ENCODE peak calls at places on chromosomes 5 and 9, in seven cellular contexts. X is HFFc6, Z is cardiac fibroblast, H is fibroblast of the aortic adventitia, S is activated B cell treated with CpG ODN at 0.5 μM for 24 hours, N is upper lobe of right lung, C is RWPE1. I is an unnamed sample.

GRCh38 chr5:1761453-1761755 is 38.2 kb downstream of the MRPL36 start:
- DNase-seq in X (no peak), Z (no peak), H (no peak), S (no peak), N (peak), C (no peak), I (no peak)

GRCh38 chr9:110255064-110255416 is 1.3 kb downstream of the TXN start:
- DNase-seq in X (no peak), Z (no peak), H (no peak), S (peak), N (no peak), C (no peak), I (peak)

GRCh38 chr9:137034039-137034708 is 2.3 kb upstream of the FUT7 start:
- DNase-seq in X (no peak), Z (no peak), H (no peak), S (no peak), N (no peak), C (no peak), I (no peak)

GRCh38 chr5:10789021-10789420 is 28.0 kb upstream of the DAP start:
- DNase-seq in X (peak), Z (peak), H (peak), S (no peak), N (no peak), C (no peak), I (no peak)

GRCh38 chr5:158553946-158554336 is 545.8 kb downstream of the EBF1 start:
- DNase-seq in X (no peak), Z (no peak), H (no peak), S (no peak), N (no peak), C (no peak), I (no peak)

GRCh38 chr9:135065804-135066203 is 21.7 kb upstream of the OLFM1 start:
- DNase-seq in X (no peak), Z (no peak), H (no peak), S (no peak), N (peak), C (no peak), I (no peak)

GRCh38 chr9:89461302-89461701 is 36.6 kb downstream of the SEMA4D start:
- DNase-seq in X (no peak), Z (peak), H (peak), S (no peak), N (peak), C (peak), I (no peak)

GRCh38 chr5:154395407-154396106 is 50.2 kb upstream of the SAP30L start:
- DNase-seq in X (no peak), Z (peak), H (no peak), S (peak), N (peak), C (peak), I (no peak)

GRCh38 chr5:63262191-63262981 is 683.8 kb downstream of the LRRC70 start:
- DNase-seq in X (peak), Z (peak), H (peak), S (no peak), N (no peak), C (peak), I (no peak)

GRCh38 chr9:135299239-135299590 is 180.4 kb upstream of the PPP1R26 start:
- DNase-seq in X (no peak), Z (no peak), H (no peak), S (no peak), N (no peak), C (no peak), I (no peak)

GRCh38 chr9:127264462-127265040 is at the start of gene GARNL3:
- DNase-seq in X (no peak), Z (no peak), H (no peak), S (no peak), N (no peak), C (no peak), I (peak)

GRCh38 chr5:173010021-173010420 is 26.4 kb downstream of the ATP6V0E1 start:
- DNase-seq in X (no peak), Z (no peak), H (peak), S (no peak), N (no peak), C (no peak), I (no peak)

GRCh38 chr9:91817493-91818225 is 132.4 kb downstream of the ROR2 start:
- DNase-seq in X (peak), Z (peak), H (peak), S (no peak), N (no peak), C (no peak), I (peak)

GRCh38 chr5:154714271-154714986 is 40.7 kb upstream of the LARP1 start:
- DNase-seq in X (no peak), Z (peak), H (peak), S (no peak), N (no peak), C (no peak), I (no peak)

GRCh38 chr5:65672787-65673186 is 48.0 kb downstream of the SHLD3 start:
- DNase-seq in X (peak), Z (peak), H (peak), S (no peak), N (no peak), C (no peak), I (no peak)

GRCh38 chr5:88833371-88834107 is 49.4 kb downstream of the MEF2C start:
- DNase-seq in X (peak), Z (peak), H (peak), S (no peak), N (no peak), C (no peak), I (no peak)

DNA sequence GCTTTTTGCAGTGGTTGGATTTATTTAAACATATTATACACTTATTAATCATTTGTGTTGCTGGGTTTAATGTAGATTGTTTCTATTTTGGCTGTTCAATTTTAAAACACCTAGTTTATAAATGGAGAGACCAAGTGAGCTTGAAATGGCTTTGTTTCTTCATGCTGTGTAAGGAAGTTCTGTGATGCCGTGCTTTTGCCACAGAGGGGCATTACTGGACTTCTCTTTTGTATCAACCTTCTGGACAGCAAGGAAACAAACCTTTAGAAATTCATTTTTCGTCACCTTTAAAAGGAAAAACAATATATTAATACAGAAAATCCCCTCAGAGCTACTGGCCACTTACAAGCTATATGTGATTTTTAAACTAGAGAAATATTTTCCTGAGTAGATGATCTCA is 81.9 kb downstream of the DMRTA1 start:
- DNase-seq in X (peak), Z (peak), H (peak), S (no peak), N (no peak), C (no peak), I (no peak)
- TF ChIP-seq CTCF in X (peak), Z (no peak), H (peak), S (no peak), N (peak), C (peak), I (no peak)

DNA sequence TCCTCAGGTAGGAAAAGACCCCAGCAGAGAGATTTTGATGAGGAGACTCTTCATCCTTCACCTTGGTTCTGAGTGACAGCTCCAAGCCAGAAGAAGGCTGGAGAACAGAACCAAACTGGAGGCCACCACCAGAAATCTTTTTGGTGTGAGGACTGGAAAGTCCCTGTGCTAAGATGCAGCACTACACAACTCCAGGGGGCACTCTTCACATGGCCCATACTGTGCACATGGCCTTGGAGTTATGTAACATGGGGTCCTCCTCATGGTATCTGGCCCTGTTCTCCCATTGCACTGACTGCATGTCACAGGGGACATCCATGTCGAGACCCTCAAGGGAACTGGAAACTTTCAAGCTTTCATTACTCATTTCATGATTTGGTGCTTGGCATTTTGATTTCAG is 17.3 kb upstream of the STX17 start:
- DNase-seq in X (no peak), Z (no peak), H (no peak), S (no peak), N (no peak), C (no peak), I (no peak)
- TF ChIP-seq CTCF in X (peak), Z (no peak), H (no peak), S (no peak), N (no peak), C (no peak), I (no peak)

DNA sequence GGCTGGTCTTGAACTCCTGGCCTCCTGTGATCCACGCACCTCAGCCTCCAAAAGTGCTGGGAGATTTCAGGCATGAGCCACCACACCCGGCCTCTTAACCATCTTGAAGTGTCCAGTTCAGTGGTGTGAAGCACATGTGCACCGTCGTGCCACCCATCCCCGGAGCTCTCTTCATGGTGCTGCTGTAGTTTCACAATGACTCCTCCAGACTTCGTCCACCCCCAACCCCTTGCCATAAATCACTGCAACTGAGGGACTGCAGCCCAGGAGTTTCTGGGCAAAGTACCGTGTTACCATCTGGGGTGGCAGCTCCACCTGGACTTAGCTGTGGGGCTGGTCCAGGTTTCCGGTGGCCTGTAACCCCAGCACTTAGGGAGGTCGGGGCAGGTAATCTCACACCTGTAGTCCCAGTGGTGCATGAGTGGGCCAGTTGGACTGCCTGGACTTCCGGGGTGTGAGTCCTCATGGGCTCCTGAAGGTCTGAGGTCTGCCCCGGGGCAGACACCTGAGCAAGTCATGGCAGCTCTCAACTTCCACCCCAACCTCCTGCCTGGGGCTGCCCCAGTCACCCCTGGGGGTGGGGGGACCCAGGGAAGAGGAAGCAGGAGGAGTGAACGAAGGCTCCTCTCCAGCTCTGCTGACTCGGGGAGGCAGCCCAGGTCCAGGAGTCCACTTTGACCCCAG is 6.6 kb upstream of the N4BP3 start:
- DNase-seq in X (no peak), Z (no peak), H (no peak), S (no peak), N (no peak), C (peak), I (no peak)
- TF ChIP-seq CTCF in X (no peak), Z (no peak), H (no peak), S (no peak), N (no peak), C (no peak), I (no peak)

GRCh38 chr5:81856948-81857928 is 106.3 kb upstream of the SSBP2 start:
- DNase-seq in X (no peak), Z (peak), H (no peak), S (no peak), N (peak), C (no peak), I (no peak)
- TF ChIP-seq CTCF in X (peak), Z (peak), H (peak), S (no peak), N (peak), C (peak), I (peak)

DNA sequence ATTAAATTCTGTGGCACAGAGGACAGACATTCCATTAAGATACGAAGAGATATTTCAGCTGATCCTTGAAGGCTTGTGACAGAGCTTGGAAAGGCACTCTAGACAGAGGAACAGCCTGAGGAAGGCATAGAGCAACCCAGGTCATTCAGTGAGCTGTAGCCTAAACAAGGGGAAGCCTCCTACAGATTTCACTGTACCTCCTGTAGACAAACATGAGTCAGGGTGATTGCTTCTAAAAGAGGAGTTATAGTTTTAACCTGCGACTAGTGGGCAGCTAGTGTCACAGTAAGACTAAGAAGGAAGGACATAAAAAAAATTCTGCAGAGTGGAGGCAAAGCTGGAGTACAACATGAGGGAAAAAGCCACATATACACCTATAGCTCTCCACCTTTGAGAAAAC is 43.5 kb upstream of the ANKDD1B start:
- DNase-seq in X (peak), Z (peak), H (peak), S (no peak), N (no peak), C (peak), I (no peak)
- TF ChIP-seq CTCF in X (no peak), Z (no peak), H (no peak), S (no peak), N (no peak), C (no peak), I (no peak)

DNA sequence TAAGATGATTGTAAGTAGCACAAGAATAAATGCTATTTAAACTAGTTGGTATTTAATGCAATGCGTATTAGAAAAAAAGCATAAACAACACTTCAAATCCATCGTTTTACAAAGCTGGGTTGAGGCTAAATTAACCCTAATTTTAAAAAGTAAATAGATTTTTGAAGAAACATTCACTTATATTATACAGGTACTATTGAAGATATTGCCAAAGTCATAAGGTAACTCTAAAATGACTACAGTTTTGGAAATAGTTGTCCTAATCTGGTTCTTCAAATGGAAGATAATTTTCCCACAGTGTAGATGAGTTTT is 20.1 kb downstream of the SLC38A9 start:
- DNase-seq in X (no peak), Z (no peak), H (no peak), S (no peak), N (no peak), C (no peak), I (no peak)
- TF ChIP-seq CTCF in X (peak), Z (no peak), H (no peak), S (no peak), N (no peak), C (peak), I (no peak)

I was measured in nephron progenitor cell.